ENCODE peak calls at places on chromosome 18, in four cellular contexts. P is cardiac muscle cell, K is IMR-90, V is AG10803. L is an unnamed sample.

GRCh38 chr18:71239111-71239624 is 950.3 kb downstream of the SOCS6 start:
- DNase-seq in P (no peak), K (no peak), V (no peak), L (no peak)

GRCh38 chr18:77131100-77131651 is 1.4 kb downstream of the MBP start:
- DNase-seq in P (peak; percentile 56), K (no peak), V (no peak), L (no peak)

GRCh38 chr18:38033282-38033681 is 467.7 kb upstream of the CELF4 start:
- DNase-seq in P (no peak), K (no peak), V (no peak), L (no peak)

GRCh38 chr18:74539289-74539688 is 5.0 kb downstream of the CNDP1 start:
- DNase-seq in P (no peak), K (no peak), V (no peak), L (no peak)

GRCh38 chr18:73848656-73849055 is 299.0 kb downstream of the FBXO15 start:
- DNase-seq in P (peak; percentile 75), K (peak; percentile 88), V (peak; percentile 88), L (no peak)

GRCh38 chr18:47151457-47151856 is 1.2 kb upstream of the HDHD2 start:
- DNase-seq in P (no peak), K (no peak), V (no peak), L (no peak)

GRCh38 chr18:11251229-11251890 is 102.0 kb upstream of the PIEZO2 start:
- DNase-seq in P (peak; percentile 69), K (peak; percentile 34), V (peak; percentile 76), L (no peak)

GRCh38 chr18:23833714-23834113 is 144.5 kb downstream of the LAMA3 start:
- DNase-seq in P (no peak), K (no peak), V (no peak), L (peak; percentile 45)

GRCh38 chr18:68275616-68276015 is 439.3 kb downstream of the TMX3 start:
- DNase-seq in P (peak; percentile 70), K (peak; percentile 93), V (peak; percentile 57), L (no peak)

GRCh38 chr18:43170586-43170985 is 55.1 kb upstream of the RIT2 start:
- DNase-seq in P (no peak), K (no peak), V (no peak), L (no peak)

GRCh38 chr18:7950380-7951143 is 383.4 kb downstream of the PTPRM start:
- DNase-seq in P (peak; percentile 37), K (peak; percentile 74), V (peak; percentile 22), L (no peak)

GRCh38 chr18:45408218-45408617 is 207.1 kb upstream of the SLC14A2 start:
- DNase-seq in P (no peak), K (no peak), V (peak; percentile 32), L (no peak)

GRCh38 chr18:65737346-65737745 is 13.5 kb upstream of the CDH7 start:
- DNase-seq in P (no peak), K (no peak), V (no peak), L (no peak)

GRCh38 chr18:78890388-78890787 is 89.2 kb upstream of the SALL3 start:
- DNase-seq in P (no peak), K (no peak), V (no peak), L (peak; percentile 53)

GRCh38 chr18:79951545-79952456 is at the start of gene SLC66A2:
- DNase-seq in P (peak; percentile 90), K (peak; percentile 83), V (peak; percentile 83), L (peak; percentile 97)

GRCh38 chr18:12011962-12012549 is 30.7 kb downstream of the IMPA2 start:
- DNase-seq in P (no peak), K (peak; percentile 58), V (no peak), L (no peak)

GRCh38 chr18:31631526-31631925 is 39.8 kb downstream of the TTR start:
- DNase-seq in P (no peak), K (no peak), V (no peak), L (no peak)

GRCh38 chr18:49839012-49839411 is 25.7 kb upstream of the ACAA2 start:
- DNase-seq in P (peak; percentile 10), K (peak; percentile 75), V (no peak), L (peak; percentile 79)

GRCh38 chr18:29123706-29124530 is 947.0 kb upstream of the CDH2 start:
- DNase-seq in P (peak; percentile 23), K (no peak), V (no peak), L (no peak)

GRCh38 chr18:49778826-49779465 is 34.4 kb downstream of the ACAA2 start:
- DNase-seq in P (peak; percentile 42), K (no peak), V (no peak), L (no peak)

GRCh38 chr18:9743200-9744016 is 35.3 kb downstream of the RAB31 start:
- DNase-seq in P (peak; percentile 86), K (peak; percentile 98), V (peak; percentile 93), L (peak; percentile 77)

GRCh38 chr18:79799619-79800352 is 2.0 kb downstream of the KCNG2 start:
- DNase-seq in P (peak; percentile 12), K (no peak), V (no peak), L (no peak)

GRCh38 chr18:46226461-46226860 is 122.3 kb downstream of the HAUS1 start:
- DNase-seq in P (peak; percentile 71), K (peak; percentile 51), V (peak; percentile 81), L (no peak)

GRCh38 chr18:41128545-41128944 is 826.5 kb upstream of the PIK3C3 start:
- DNase-seq in P (peak; percentile 30), K (peak; percentile 68), V (peak; percentile 27), L (no peak)

GRCh38 chr18:32552421-32553030 is 81.8 kb upstream of the GAREM1 start:
- DNase-seq in P (peak; percentile 75), K (peak; percentile 69), V (peak; percentile 64), L (no peak)

GRCh38 chr18:12429556-12429955 is 21.8 kb downstream of the PRELID3A start:
- DNase-seq in P (no peak), K (no peak), V (no peak), L (no peak)

GRCh38 chr18:70931942-70932814 is 643.3 kb downstream of the SOCS6 start:
- DNase-seq in P (peak; percentile 71), K (peak; percentile 17), V (peak; percentile 1), L (no peak)

GRCh38 chr18:75346671-75347070 is 80.8 kb downstream of the SMIM21 start:
- DNase-seq in P (no peak), K (no peak), V (no peak), L (peak; percentile 47)

GRCh38 chr18:77071711-77072292 is 60.8 kb downstream of the MBP start:
- DNase-seq in P (peak; percentile 92), K (peak; percentile 100), V (peak; percentile 83), L (no peak)

GRCh38 chr18:25310045-25310444 is 41.9 kb downstream of the ZNF521 start:
- DNase-seq in P (peak; percentile 59), K (peak; percentile 80), V (peak; percentile 40), L (no peak)
- TF ChIP-seq CTCF in P (peak; percentile 33), K (peak; percentile 31), V (peak; percentile 20), L (no peak)

GRCh38 chr18:5060543-5060942 is 136.5 kb downstream of the AKAIN1 start:
- DNase-seq in P (no peak), K (no peak), V (no peak), L (no peak)

GRCh38 chr18:5064846-5065245 is 132.2 kb downstream of the AKAIN1 start:
- DNase-seq in P (no peak), K (no peak), V (no peak), L (no peak)

GRCh38 chr18:5068856-5069255 is 128.2 kb downstream of the AKAIN1 start:
- DNase-seq in P (no peak), K (no peak), V (no peak), L (no peak)

GRCh38 chr18:5061785-5062184 is 135.3 kb downstream of the AKAIN1 start:
- DNase-seq in P (no peak), K (no peak), V (no peak), L (peak; percentile 19)

DNA sequence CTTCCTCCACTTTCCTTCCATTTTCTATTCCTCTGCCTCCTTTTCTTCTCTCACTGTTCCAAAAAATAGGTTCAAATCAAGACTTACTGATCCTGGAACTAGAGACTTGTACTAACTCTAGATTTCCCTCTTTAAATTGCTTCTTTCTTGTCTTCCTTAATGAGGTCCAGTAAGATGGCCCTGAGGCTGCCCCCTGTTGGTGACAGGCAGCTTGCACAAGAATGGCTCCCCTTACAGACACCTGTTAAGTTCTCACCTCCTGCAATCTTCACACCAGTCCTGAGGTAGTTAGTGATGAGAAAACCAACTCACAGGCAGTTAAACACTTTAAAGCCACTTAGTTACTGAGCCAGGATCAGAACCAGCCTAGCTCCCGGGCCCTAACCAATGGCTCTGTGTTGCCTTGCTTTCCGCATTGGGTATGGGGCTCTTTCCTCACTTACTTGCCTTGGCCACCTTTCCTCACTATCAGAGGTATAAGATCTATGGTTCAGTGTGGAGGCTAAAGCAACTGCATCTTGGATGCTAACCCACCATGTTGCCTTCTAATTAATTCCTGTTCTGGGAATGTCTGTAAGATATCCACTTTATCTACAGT is 130.6 kb downstream of the AKAIN1 start:
- DNase-seq in P (no peak), K (no peak), V (no peak), L (no peak)
- TF ChIP-seq CTCF in P (no peak), K (no peak), V (no peak), L (no peak)

GRCh38 chr18:60684843-60685513 is 312.4 kb upstream of the MC4R start:
- DNase-seq in P (peak; percentile 45), K (peak; percentile 17), V (peak; percentile 28), L (no peak)
- TF ChIP-seq CTCF in P (peak; percentile 49), K (peak; percentile 46), V (peak; percentile 60), L (peak; percentile 36)

DNA sequence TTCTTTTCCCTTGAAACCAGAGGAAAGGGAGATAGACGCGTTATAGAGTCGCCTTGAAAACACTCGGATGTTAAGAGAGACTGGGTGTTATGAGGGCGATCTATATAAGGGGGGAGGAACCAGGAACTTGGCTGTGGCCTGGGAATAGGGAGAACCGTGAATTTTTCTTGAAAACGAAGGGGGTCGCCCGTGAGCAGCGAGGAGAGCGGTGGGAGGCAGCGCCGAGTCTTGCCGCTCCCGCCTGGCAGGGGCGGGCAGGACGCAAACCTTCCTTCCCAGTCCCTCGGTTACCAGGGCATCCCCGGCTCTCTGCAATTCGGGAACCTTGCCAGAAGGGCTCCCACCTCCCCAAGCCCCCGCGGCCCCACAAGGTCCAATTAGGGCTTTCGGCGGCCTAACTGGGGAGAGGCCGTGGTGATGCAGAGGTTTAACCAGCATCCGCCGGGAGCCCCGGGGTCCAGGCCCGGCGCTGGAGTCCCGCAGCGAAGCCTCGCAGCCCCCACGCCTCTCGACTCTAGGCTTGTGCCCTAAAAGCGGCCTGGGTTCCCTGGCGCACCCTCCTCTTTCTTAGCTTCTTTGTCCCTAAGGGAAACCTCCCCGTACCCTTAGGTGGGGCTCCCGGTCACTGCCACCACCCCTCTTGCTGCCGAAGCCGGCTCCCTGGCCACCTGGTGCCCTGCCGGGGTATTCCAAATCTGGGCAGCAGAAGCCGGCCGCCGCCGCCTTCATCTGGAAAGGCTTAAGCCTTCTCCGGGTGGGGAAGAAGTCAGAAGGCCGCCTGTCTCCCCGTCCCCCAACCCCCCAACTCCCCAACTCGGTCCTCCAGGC is 708 bp upstream of the FHOD3 start:
- DNase-seq in P (peak; percentile 93), K (peak; percentile 77), V (peak; percentile 87), L (peak; percentile 91)
- TF ChIP-seq CTCF in P (peak; percentile 42), K (peak; percentile 71), V (peak; percentile 62), L (peak; percentile 17)

GRCh38 chr18:2223859-2224258 is 347.4 kb downstream of the METTL4 start:
- DNase-seq in P (peak; percentile 75), K (peak; percentile 6), V (peak; percentile 11), L (no peak)
- TF ChIP-seq CTCF in P (peak; percentile 76), K (peak; percentile 45), V (peak; percentile 56), L (peak; percentile 36)

GRCh38 chr18:56238576-56238975 is 399.8 kb downstream of the TXNL1 start:
- DNase-seq in P (peak; percentile 6), K (no peak), V (no peak), L (no peak)
- TF ChIP-seq CTCF in P (peak; percentile 8), K (peak; percentile 6), V (peak; percentile 14), L (no peak)

L was measured in esophagus muscularis mucosa.